ENCODE peak calls at places on chromosomes 1 and 21, in six cellular contexts. M is transverse colon, S is right lobe of liver, K is ovary, O is heart left ventricle, I is IMR-90. G is an unnamed sample. For H3K4me1, the result is how much of the 10 kb centered on the place peaks cover.

GRCh38 chr1:117312453-117313138 is 54.7 kb upstream of the MAN1A2 start:
- DNase-seq in M (no peak), S (no peak), K (no peak), O (no peak), I (peak), G (no peak)

GRCh38 chr1:87572891-87573290 is 244.2 kb downstream of the LMO4 start:
- DNase-seq in M (no peak), S (no peak), K (no peak), O (no peak), I (no peak), G (no peak)

GRCh38 chr1:30242722-30243465 is 480.5 kb downstream of the MATN1 start:
- DNase-seq in M (no peak), S (no peak), K (no peak), O (no peak), I (no peak), G (no peak)

GRCh38 chr1:195999022-195999421 is 609.2 kb downstream of the KCNT2 start:
- DNase-seq in M (no peak), S (no peak), K (no peak), O (no peak), I (no peak), G (no peak)

GRCh38 chr1:234604393-234604725 is 5.6 kb downstream of the IRF2BP2 start:
- DNase-seq in M (no peak), S (no peak), K (no peak), O (no peak), I (no peak), G (no peak)

GRCh38 chr1:32873484-32873883 is 2.8 kb upstream of the FNDC5 start:
- DNase-seq in M (no peak), S (no peak), K (no peak), O (no peak), I (no peak), G (peak)

GRCh38 chr1:160296036-160296435 is 11.1 kb upstream of the PEX19 start:
- DNase-seq in M (no peak), S (no peak), K (no peak), O (no peak), I (no peak), G (no peak)

GRCh38 chr1:2611034-2611501 is 21.7 kb downstream of the MMEL1 start:
- DNase-seq in M (peak), S (peak), K (peak), O (peak), I (no peak), G (peak)

GRCh38 chr1:72262735-72263134 is 19.6 kb downstream of the NEGR1 start:
- DNase-seq in M (no peak), S (no peak), K (no peak), O (no peak), I (no peak), G (no peak)

GRCh38 chr1:28437260-28437923 is 67.9 kb downstream of the PHACTR4 start:
- DNase-seq in M (peak), S (no peak), K (no peak), O (no peak), I (peak), G (no peak)

GRCh38 chr1:236103646-236104218 is 38.6 kb upstream of the GPR137B start:
- DNase-seq in M (peak), S (no peak), K (peak), O (peak), I (peak), G (peak)

GRCh38 chr1:165632152-165632469 is 1.1 kb downstream of the MGST3 start:
- DNase-seq in M (peak), S (no peak), K (no peak), O (no peak), I (no peak), G (peak)

GRCh38 chr1:248823517-248824001 is 2.2 kb downstream of the SH3BP5L start:
- DNase-seq in M (no peak), S (no peak), K (no peak), O (no peak), I (peak), G (no peak)

GRCh38 chr1:246703581-246703980 is 20.6 kb upstream of the SCCPDH start:
- DNase-seq in M (peak), S (peak), K (no peak), O (no peak), I (no peak), G (peak)

GRCh38 chr21:44347911-44348451 is 5.4 kb upstream of the TRPM2 start:
- DNase-seq in M (no peak), S (peak), K (no peak), O (no peak), I (no peak), G (no peak)

GRCh38 chr1:59150537-59151386 is 146.1 kb upstream of the FGGY start:
- DNase-seq in M (peak), S (no peak), K (peak), O (peak), I (peak), G (peak)

GRCh38 chr1:229896306-229896705 is 170.7 kb upstream of the GALNT2 start:
- DNase-seq in M (no peak), S (no peak), K (no peak), O (no peak), I (no peak), G (no peak)

GRCh38 chr1:169513208-169513607 is 27.5 kb upstream of the SLC19A2 start:
- DNase-seq in M (no peak), S (no peak), K (no peak), O (no peak), I (no peak), G (no peak)

GRCh38 chr1:182484531-182485257 is 34.7 kb downstream of the RGSL1 start:
- DNase-seq in M (no peak), S (no peak), K (no peak), O (no peak), I (no peak), G (no peak)

GRCh38 chr1:42419449-42419848 is 36.4 kb downstream of the ZMYND12 start:
- DNase-seq in M (peak), S (no peak), K (peak), O (peak), I (no peak), G (no peak)

GRCh38 chr1:64948905-64949833 is 17.2 kb downstream of the JAK1 start:
- DNase-seq in M (no peak), S (no peak), K (no peak), O (no peak), I (no peak), G (no peak)

GRCh38 chr1:220901906-220902305 is 22.7 kb downstream of the HLX start:
- DNase-seq in M (no peak), S (no peak), K (no peak), O (no peak), I (peak), G (no peak)

GRCh38 chr1:186152227-186152944 is 222.7 kb downstream of the TPR start:
- DNase-seq in M (no peak), S (no peak), K (no peak), O (no peak), I (peak), G (no peak)

GRCh38 chr1:37752583-37753471 is 12.1 kb downstream of the EPHA10 start:
- DNase-seq in M (peak), S (peak), K (no peak), O (no peak), I (no peak), G (peak)

GRCh38 chr1:161039546-161039945 is 782 bp upstream of the TSTD1 start:
- DNase-seq in M (no peak), S (no peak), K (no peak), O (no peak), I (no peak), G (no peak)

GRCh38 chr1:241355311-241356010 is 1.5 kb downstream of the RGS7 start:
- DNase-seq in M (no peak), S (no peak), K (no peak), O (no peak), I (no peak), G (no peak)

GRCh38 chr21:32256226-32256625 is 22.6 kb downstream of the MIS18A start:
- DNase-seq in M (no peak), S (no peak), K (no peak), O (no peak), I (no peak), G (no peak)

GRCh38 chr21:44049606-44050005 is 37.5 kb downstream of the TRAPPC10 start:
- DNase-seq in M (no peak), S (no peak), K (no peak), O (no peak), I (no peak), G (no peak)

GRCh38 chr1:226404063-226404903 is 3.6 kb downstream of the PARP1 start:
- DNase-seq in M (no peak), S (no peak), K (no peak), O (no peak), I (peak), G (no peak)

GRCh38 chr1:241992734-241993133 is 6.2 kb downstream of the MAP1LC3C start:
- DNase-seq in M (no peak), S (no peak), K (no peak), O (no peak), I (peak), G (no peak)

GRCh38 chr1:60978421-60979357 is 103.7 kb upstream of the NFIA start:
- DNase-seq in M (peak), S (peak), K (peak), O (no peak), I (peak), G (peak)

GRCh38 chr1:228007054-228007800 is 429 bp downstream of the WNT3A start:
- DNase-seq in M (no peak), S (peak), K (no peak), O (no peak), I (no peak), G (peak)

GRCh38 chr1:66624412-66625060 is 90.6 kb downstream of the SGIP1 start:
- DNase-seq in M (no peak), S (no peak), K (no peak), O (no peak), I (peak), G (no peak)

GRCh38 chr1:3170566-3171453 is 101.8 kb downstream of the PRDM16 start:
- DNase-seq in M (peak), S (peak), K (peak), O (peak), I (no peak), G (peak)

GRCh38 chr1:55067022-55067781 is 27.9 kb downstream of the PCSK9 start:
- DNase-seq in M (no peak), S (no peak), K (no peak), O (peak), I (no peak), G (no peak)

GRCh38 chr1:16246961-16247360 is 10.0 kb upstream of the CPLANE2 start:
- DNase-seq in M (no peak), S (no peak), K (peak), O (no peak), I (no peak), G (no peak)
- H3K4me1 ChIP-seq in M (under half), S (under half), K (under half), O (under half), I (under half), G (half or more)

GRCh38 chr1:57017717-57018116 is 51.9 kb upstream of the C8B start:
- DNase-seq in M (no peak), S (no peak), K (no peak), O (no peak), I (no peak), G (no peak)
- TF ChIP-seq CTCF in M (no peak), S (peak), K (no peak), O (no peak), I (peak), G (no peak)

GRCh38 chr21:42187976-42188653 is 30.8 kb upstream of the ABCG1 start:
- DNase-seq in M (peak), S (no peak), K (no peak), O (peak), I (no peak), G (peak)
- TF ChIP-seq POLR2A in M (peak), S (no peak), K (no peak), O (no peak), I (no peak), G (no peak)

DNA sequence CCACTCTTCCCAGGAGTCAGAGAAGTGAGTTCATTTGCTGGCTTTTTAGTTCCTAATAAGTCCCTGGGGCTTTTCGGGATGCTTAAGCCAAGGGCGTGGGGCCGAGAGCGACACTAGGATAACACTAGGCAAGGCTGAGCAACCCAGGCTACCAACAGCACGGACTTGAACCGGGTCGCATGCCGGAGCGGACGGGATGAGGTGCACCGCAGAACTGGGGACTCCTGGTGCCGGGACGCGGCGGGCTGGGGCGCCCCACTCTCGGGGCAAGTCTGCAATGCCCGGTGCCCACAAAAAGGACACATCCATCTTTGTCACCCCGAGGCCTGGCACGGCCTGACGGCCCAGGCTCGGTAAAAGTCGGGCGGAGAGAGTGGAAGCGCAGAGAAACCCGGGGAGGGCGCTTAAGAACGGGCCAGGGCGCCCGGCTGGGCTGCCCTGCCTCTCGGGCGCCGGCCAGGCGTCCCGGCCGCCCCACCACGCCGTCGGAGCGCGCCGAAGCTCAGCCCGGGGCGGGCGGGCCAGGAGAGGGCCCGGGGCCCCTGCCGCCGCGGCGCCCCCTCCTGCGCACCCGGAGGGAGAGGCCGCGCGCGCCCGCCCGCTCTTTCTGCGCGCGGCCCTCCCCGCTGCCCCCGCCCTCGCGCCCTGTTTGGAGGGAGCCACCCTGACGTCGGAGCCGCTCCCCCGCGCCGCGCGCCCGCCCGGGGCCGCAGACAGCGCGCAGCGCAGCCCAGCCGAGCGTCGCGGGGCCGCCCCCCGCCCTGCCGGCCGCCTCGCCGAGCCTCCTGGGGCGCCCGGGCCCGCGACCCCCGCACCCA is at the start of gene NBL1:
- DNase-seq in M (peak), S (no peak), K (peak), O (peak), I (peak), G (peak)
- H3K4me1 ChIP-seq in M (under half), S (under half), K (under half), O (under half), I (under half), G (half or more)

GRCh38 chr21:46661211-46661625 is 25.7 kb downstream of the PRMT2 start:
- DNase-seq in M (peak), S (no peak), K (peak), O (peak), I (peak), G (peak)
- TF ChIP-seq CTCF in M (peak), S (peak), K (peak), O (peak), I (peak), G (no peak)

G was measured in stomach.